ENCODE peak calls at places on chromosome 22, in seven cellular contexts. K is Peyer's patch, L is dorsolateral prefrontal cortex, J is IMR-90, U is mammary epithelial cell, X is K562, V is OCI-LY7. G is an unnamed sample.

GRCh38 chr22:20606041-20606783 is 98.8 kb downstream of the MED15 start:
- DNase-seq in L (no peak), U (peak; percentile 79), K (peak; percentile 44), X (peak; percentile 96), J (peak; percentile 59), V (peak; percentile 78), G (peak; percentile 81)

GRCh38 chr22:43349636-43350035 is 6.5 kb upstream of the SCUBE1 start:
- DNase-seq in J (no peak), K (no peak), L (no peak), V (no peak), X (no peak), U (no peak), G (no peak)

GRCh38 chr22:33070600-33070999 is 12.4 kb upstream of the SYN3 start:
- DNase-seq in L (no peak), X (no peak), J (no peak), U (no peak), V (no peak), K (no peak), G (no peak)

GRCh38 chr22:46842606-46843005 is 80.2 kb downstream of the TBC1D22A start:
- DNase-seq in J (no peak), U (peak; percentile 86), K (no peak), X (no peak), L (no peak), V (no peak), G (no peak)

GRCh38 chr22:27381552-27381951 is 420.0 kb downstream of the MN1 start:
- DNase-seq in V (peak; percentile 91), J (no peak), U (no peak), L (no peak), X (no peak), K (no peak), G (no peak)

GRCh38 chr22:50313600-50313999 is 6.2 kb upstream of the PLXNB2 start:
- DNase-seq in L (no peak), K (no peak), X (no peak), J (no peak), U (no peak), V (peak; percentile 47), G (no peak)

GRCh38 chr22:36350751-36351594 is 36.8 kb downstream of the MYH9 start:
- DNase-seq in X (no peak), L (no peak), U (peak; percentile 72), K (no peak), J (peak; percentile 75), V (no peak), G (no peak)

GRCh38 chr22:44399906-44400762 is 87.4 kb upstream of the SHISAL1 start:
- DNase-seq in X (no peak), U (no peak), V (no peak), J (no peak), K (peak; percentile 9), L (peak; percentile 11), G (no peak)

GRCh38 chr22:44111562-44112155 is 69.1 kb upstream of the PARVG start:
- DNase-seq in J (no peak), L (no peak), V (no peak), K (no peak), X (no peak), U (no peak), G (peak; percentile 6)

DNA sequence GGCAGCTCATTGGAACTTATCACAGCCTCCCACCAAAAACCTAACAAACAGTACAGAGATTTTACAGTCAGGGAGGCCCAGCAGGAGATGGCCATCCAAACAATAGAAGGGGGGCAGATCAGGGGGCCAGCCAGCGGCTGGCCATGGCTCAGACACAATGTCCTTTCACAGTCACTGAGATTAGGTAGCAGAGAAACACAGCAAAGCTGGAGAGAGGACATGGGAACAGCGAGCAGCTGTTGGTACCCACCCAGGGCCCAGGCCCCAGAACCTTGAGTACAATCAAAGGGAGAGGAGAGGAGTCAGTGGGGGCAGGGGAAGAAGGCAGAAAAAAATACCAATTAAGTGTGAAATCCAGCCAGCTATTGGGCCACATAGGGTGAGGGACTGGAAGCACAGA is 4.2 kb downstream of the TMEM121B start:
- DNase-seq in K (no peak), J (no peak), L (no peak), V (no peak), U (no peak), X (no peak), G (no peak)
- H3K4me3 ChIP-seq in K (no peak overlapping the region), J (no peak overlapping the region), L (no peak overlapping the region), V (no peak overlapping the region), U (no peak overlapping the region), X (no peak overlapping the region), G (no peak overlapping the region)

GRCh38 chr22:38866399-38867123 is 5.5 kb downstream of the CBX6 start:
- DNase-seq in V (no peak), U (no peak), J (no peak), K (no peak), L (no peak), X (no peak), G (no peak)
- H3K4me3 ChIP-seq in V (no peak overlapping the region), U (no peak overlapping the region), J (no peak overlapping the region), K (no peak overlapping the region), L (no peak overlapping the region), X (no peak overlapping the region), G (no peak overlapping the region)

GRCh38 chr22:17565986-17566687 is 2.8 kb downstream of the SLC25A18 start:
- DNase-seq in X (no peak), J (no peak), L (no peak), V (no peak), K (no peak), U (no peak), G (no peak)

GRCh38 chr22:17566776-17567175 is 3.5 kb downstream of the SLC25A18 start:
- DNase-seq in X (no peak), V (no peak), K (no peak), J (no peak), U (no peak), L (no peak), G (no peak)

GRCh38 chr22:17559188-17559587 is 4.1 kb upstream of the SLC25A18 start:
- DNase-seq in X (no peak), U (no peak), J (no peak), K (no peak), V (no peak), L (no peak), G (no peak)

GRCh38 chr22:17562906-17563870 is at the start of gene SLC25A18:
- DNase-seq in V (no peak), U (no peak), X (peak; percentile 41), L (peak; percentile 53), J (no peak), K (no peak), G (peak; percentile 39)

DNA sequence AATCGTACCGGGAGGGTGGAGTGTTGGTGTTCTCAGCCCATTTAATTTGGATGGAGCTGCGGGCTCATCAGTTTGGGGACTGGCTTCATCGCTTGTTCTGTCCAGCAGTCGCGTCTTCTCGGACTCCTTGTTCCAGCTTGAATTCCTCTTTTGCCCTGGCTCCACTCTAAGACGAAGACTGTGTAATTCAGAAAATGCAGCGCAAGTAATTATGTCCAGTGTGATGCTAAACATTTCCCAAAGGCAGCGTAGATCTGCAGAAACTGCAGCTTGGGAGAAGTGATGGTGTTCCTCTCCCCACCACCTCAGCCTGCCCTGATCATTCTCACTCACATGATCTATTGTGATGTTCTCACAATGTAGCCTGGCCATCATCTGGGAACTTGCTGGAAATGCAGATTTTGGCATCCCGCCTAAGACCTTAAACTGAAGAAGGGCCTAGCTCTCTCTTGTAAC is 666 bp downstream of the SLC25A18 start:
- DNase-seq in X (no peak), U (no peak), V (no peak), L (peak; percentile 62), J (peak; percentile 27), K (no peak), G (peak; percentile 75)
- H3K4me3 ChIP-seq in X (no peak overlapping the region), U (no peak overlapping the region), V (no peak overlapping the region), L (peak overlapping the region; percentile 35), J (no peak overlapping the region), K (no peak overlapping the region), G (no peak overlapping the region)

GRCh38 chr22:10961043-10961860 is 4566.7 kb upstream of the OR11H1 start:
- DNase-seq in K (no peak), J (no peak), L (no peak), X (peak; percentile 5), U (no peak), V (no peak), G (no peak)
- H3K4me3 ChIP-seq in K (no peak overlapping the region), J (no peak overlapping the region), L (no peak overlapping the region), X (no peak overlapping the region), U (no peak overlapping the region), V (no peak overlapping the region), G (no peak overlapping the region)

DNA sequence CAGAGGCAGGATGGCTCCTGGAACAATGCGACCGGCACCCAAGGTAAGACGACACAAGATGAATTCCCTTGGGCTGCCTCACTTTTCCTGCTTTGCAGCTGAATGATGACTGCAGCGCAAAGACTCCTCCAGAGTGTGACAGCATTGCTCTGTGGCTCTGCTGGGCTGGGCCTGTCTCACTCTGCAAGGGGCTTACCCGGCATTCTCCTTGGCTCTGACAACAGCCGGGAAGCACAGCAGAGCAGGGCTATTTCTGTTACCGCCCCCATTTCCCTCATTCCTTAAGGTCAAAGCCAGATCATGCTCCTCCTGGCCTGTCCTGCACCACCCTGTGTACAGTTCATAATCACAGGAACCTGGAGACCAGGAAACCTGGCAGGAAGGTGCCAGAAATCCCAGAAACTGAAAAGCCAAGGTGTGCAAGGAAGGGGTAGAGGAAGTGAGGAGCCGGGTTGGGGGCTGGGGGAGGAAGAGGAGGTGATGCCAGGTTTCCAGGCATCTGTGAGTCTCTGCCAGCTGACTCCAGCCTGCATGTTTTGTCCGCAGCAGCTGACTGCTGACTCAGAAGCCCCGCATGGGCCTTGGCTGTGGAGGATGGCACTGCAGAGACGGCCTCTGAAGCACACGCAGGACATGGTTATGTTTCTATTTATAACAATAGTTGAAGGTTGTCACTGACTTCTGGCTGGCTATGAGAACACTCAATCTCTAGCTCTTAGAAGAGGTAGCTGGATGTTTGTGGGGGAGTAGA is 113.6 kb downstream of the MICAL3 start:
- DNase-seq in V (no peak), X (no peak), L (peak; percentile 82), J (peak; percentile 91), U (peak; percentile 70), K (no peak), G (peak; percentile 89)
- H3K4me3 ChIP-seq in V (no peak overlapping the region), X (no peak overlapping the region), L (peak overlapping the region; percentile 2), J (no peak overlapping the region), U (no peak overlapping the region), K (no peak overlapping the region), G (peak overlapping the region; percentile 5)

DNA sequence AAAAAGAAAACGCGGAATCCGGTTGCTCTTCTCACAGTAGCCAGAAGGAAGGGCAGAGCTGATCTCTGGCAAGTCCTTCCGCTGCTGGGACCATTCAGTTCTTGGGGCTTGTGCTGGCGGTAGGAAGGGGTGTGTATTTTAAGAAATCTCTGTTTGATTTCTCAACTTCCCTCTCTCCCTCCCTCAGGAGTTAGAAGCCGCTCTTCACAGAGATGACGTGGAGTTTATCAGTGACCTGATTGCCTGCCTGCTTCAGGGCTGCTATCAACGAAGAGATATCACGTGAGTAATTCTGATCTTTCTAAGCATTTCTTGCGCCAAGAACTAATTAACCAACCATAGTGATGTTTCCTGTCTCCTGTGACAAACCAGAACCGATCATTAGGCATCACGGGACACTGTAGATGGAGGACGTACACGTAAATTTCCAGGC is 85.9 kb upstream of the SLC25A18 start:
- DNase-seq in X (no peak), V (no peak), U (peak; percentile 14), L (no peak), J (no peak), K (no peak), G (peak; percentile 88)
- H3K4me3 ChIP-seq in X (no peak overlapping the region), V (no peak overlapping the region), U (peak overlapping the region; percentile 41), L (no peak overlapping the region), J (no peak overlapping the region), K (no peak overlapping the region), G (no peak overlapping the region)

G was measured in cardiac muscle cell.